ENCODE peak calls at places on chromosome 5, in eight cellular contexts. U, D, Z, B, Q, V, P and R are unnamed samples.

GRCh38 chr5:159650803-159651202 is 265.5 kb upstream of the ADRA1B start:
- ATAC-seq in U (no peak), D (no peak), Z (no peak), B (no peak), Q (no peak), V (no peak), P (no peak), R (no peak)

GRCh38 chr5:133244242-133244641 is 192.4 kb downstream of the HSPA4 start:
- ATAC-seq in U (peak), D (no peak), Z (no peak), B (no peak), Q (peak), V (no peak), P (no peak), R (no peak)

GRCh38 chr5:178107889-178108288 is 5.4 kb upstream of the N4BP3 start:
- ATAC-seq in U (no peak), D (peak), Z (no peak), B (no peak), Q (no peak), V (no peak), P (no peak), R (no peak)

GRCh38 chr5:84374568-84374967 is 10.1 kb downstream of the EDIL3 start:
- ATAC-seq in U (no peak), D (no peak), Z (no peak), B (no peak), Q (no peak), V (no peak), P (no peak), R (no peak)

GRCh38 chr5:1649554-1649953 is 125.8 kb upstream of the LPCAT1 start:
- ATAC-seq in U (no peak), D (no peak), Z (no peak), B (no peak), Q (no peak), V (no peak), P (no peak), R (no peak)

GRCh38 chr5:158840193-158840592 is 259.5 kb downstream of the EBF1 start:
- ATAC-seq in U (no peak), D (no peak), Z (no peak), B (no peak), Q (no peak), V (no peak), P (peak), R (peak)

GRCh38 chr5:74206571-74207550 is 433.7 kb downstream of the ENC1 start:
- ATAC-seq in U (no peak), D (peak), Z (no peak), B (no peak), Q (no peak), V (no peak), P (peak), R (peak)

GRCh38 chr5:101943784-101944183 is 352.3 kb downstream of the SLCO4C1 start:
- ATAC-seq in U (no peak), D (no peak), Z (no peak), B (no peak), Q (peak), V (no peak), P (peak), R (no peak)

GRCh38 chr5:20680718-20681302 is 692.8 kb upstream of the CDH18 start:
- ATAC-seq in U (no peak), D (peak), Z (no peak), B (no peak), Q (no peak), V (no peak), P (no peak), R (no peak)

GRCh38 chr5:54601393-54601792 is 83.8 kb downstream of the SNX18 start:
- ATAC-seq in U (no peak), D (no peak), Z (no peak), B (no peak), Q (no peak), V (no peak), P (peak), R (peak)

GRCh38 chr5:57174128-57174849 is 430 bp downstream of the GPBP1 start:
- ATAC-seq in U (peak), D (peak), Z (peak), B (peak), Q (peak), V (peak), P (peak), R (peak)

GRCh38 chr5:83097582-83098265 is 20.4 kb downstream of the XRCC4 start:
- ATAC-seq in U (no peak), D (no peak), Z (no peak), B (peak), Q (peak), V (no peak), P (no peak), R (no peak)

GRCh38 chr5:982377-983237 is 26.0 kb upstream of the NKD2 start:
- ATAC-seq in U (peak), D (peak), Z (peak), B (peak), Q (peak), V (peak), P (no peak), R (peak)

GRCh38 chr5:143342607-143343006 is 60.9 kb downstream of the NR3C1 start:
- ATAC-seq in U (no peak), D (no peak), Z (no peak), B (no peak), Q (no peak), V (no peak), P (no peak), R (no peak)

GRCh38 chr5:10674582-10674981 is 86.5 kb downstream of the DAP start:
- ATAC-seq in U (peak), D (peak), Z (peak), B (peak), Q (peak), V (no peak), P (no peak), R (no peak)

GRCh38 chr5:179119415-179120170 is 59.4 kb downstream of the ZNF354C start:
- ATAC-seq in U (no peak), D (no peak), Z (no peak), B (no peak), Q (no peak), V (no peak), P (no peak), R (no peak)

GRCh38 chr5:128927644-128928043 is 37.6 kb upstream of the SLC27A6 start:
- ATAC-seq in U (no peak), D (no peak), Z (no peak), B (no peak), Q (peak), V (no peak), P (peak), R (no peak)

GRCh38 chr5:6261256-6261655 is 117.1 kb downstream of the MED10 start:
- ATAC-seq in U (no peak), D (no peak), Z (no peak), B (no peak), Q (no peak), V (no peak), P (no peak), R (no peak)

GRCh38 chr5:171701138-171701537 is 84.5 kb upstream of the SMIM23 start:
- ATAC-seq in U (no peak), D (no peak), Z (no peak), B (no peak), Q (no peak), V (no peak), P (no peak), R (no peak)

GRCh38 chr5:9924614-9925013 is 294.5 kb upstream of the TAS2R1 start:
- ATAC-seq in U (no peak), D (no peak), Z (no peak), B (no peak), Q (peak), V (no peak), P (no peak), R (no peak)

GRCh38 chr5:43273552-43273951 is 39.7 kb downstream of the HMGCS1 start:
- ATAC-seq in U (no peak), D (no peak), Z (no peak), B (no peak), Q (peak), V (no peak), P (no peak), R (no peak)

GRCh38 chr5:52778784-52779183 is 8.9 kb upstream of the ITGA1 start:
- ATAC-seq in U (no peak), D (no peak), Z (no peak), B (no peak), Q (no peak), V (no peak), P (no peak), R (no peak)

GRCh38 chr5:143985832-143986485 is 174.0 kb downstream of the HMHB1 start:
- ATAC-seq in U (no peak), D (no peak), Z (no peak), B (no peak), Q (no peak), V (no peak), P (peak), R (no peak)

GRCh38 chr5:74499236-74499635 is 141.3 kb downstream of the ENC1 start:
- ATAC-seq in U (no peak), D (no peak), Z (no peak), B (no peak), Q (no peak), V (no peak), P (no peak), R (no peak)

GRCh38 chr5:153960269-153961215 is 78.2 kb downstream of the FAM114A2 start:
- ATAC-seq in U (no peak), D (no peak), Z (no peak), B (no peak), Q (peak), V (no peak), P (peak), R (peak)

GRCh38 chr5:122999947-123000563 is 36.5 kb downstream of the PPIC start:
- ATAC-seq in U (no peak), D (peak), Z (peak), B (peak), Q (peak), V (peak), P (no peak), R (no peak)

GRCh38 chr5:78799254-78800017 is 150.9 kb upstream of the LHFPL2 start:
- ATAC-seq in U (no peak), D (peak), Z (no peak), B (no peak), Q (no peak), V (no peak), P (no peak), R (no peak)

GRCh38 chr5:154118832-154119442 is 71.6 kb upstream of the GALNT10 start:
- ATAC-seq in U (no peak), D (peak), Z (no peak), B (no peak), Q (peak), V (peak), P (no peak), R (no peak)

GRCh38 chr5:55564716-55565115 is 30.0 kb upstream of the PLPP1 start:
- ATAC-seq in U (no peak), D (no peak), Z (no peak), B (no peak), Q (peak), V (no peak), P (no peak), R (no peak)

GRCh38 chr5:169970911-169971436 is 9.3 kb downstream of the INSYN2B start:
- ATAC-seq in U (no peak), D (peak), Z (peak), B (no peak), Q (no peak), V (peak), P (peak), R (no peak)

GRCh38 chr5:95853490-95853889 is 31.0 kb upstream of the GLRX start:
- ATAC-seq in U (no peak), D (no peak), Z (no peak), B (no peak), Q (no peak), V (no peak), P (no peak), R (no peak)

GRCh38 chr5:154312571-154312970 is 122.0 kb downstream of the GALNT10 start:
- ATAC-seq in U (no peak), D (no peak), Z (no peak), B (no peak), Q (no peak), V (no peak), P (no peak), R (no peak)

GRCh38 chr5:95841914-95842812 is 19.6 kb upstream of the GLRX start:
- ATAC-seq in U (no peak), D (no peak), Z (no peak), B (no peak), Q (no peak), V (no peak), P (peak), R (peak)

GRCh38 chr5:72476265-72476664 is 30.9 kb downstream of the ZNF366 start:
- ATAC-seq in U (no peak), D (no peak), Z (no peak), B (no peak), Q (no peak), V (no peak), P (no peak), R (no peak)

GRCh38 chr5:102277059-102277621 is 18.9 kb downstream of the SLCO4C1 start:
- ATAC-seq in U (no peak), D (no peak), Z (no peak), B (no peak), Q (no peak), V (no peak), P (peak), R (no peak)

GRCh38 chr5:371811-372555 is 50.5 kb downstream of the AHRR start:
- ATAC-seq in U (no peak), D (no peak), Z (peak), B (peak), Q (no peak), V (no peak), P (no peak), R (no peak)

GRCh38 chr5:17169507-17169906 is 47.9 kb upstream of the BASP1 start:
- ATAC-seq in U (peak), D (no peak), Z (no peak), B (no peak), Q (no peak), V (no peak), P (no peak), R (peak)
- TF ChIP-seq POLR2AphosphoS5 in U (no peak), D (no peak), Z (no peak), B (no peak), Q (no peak), V (no peak), P (peak), R (peak)

DNA sequence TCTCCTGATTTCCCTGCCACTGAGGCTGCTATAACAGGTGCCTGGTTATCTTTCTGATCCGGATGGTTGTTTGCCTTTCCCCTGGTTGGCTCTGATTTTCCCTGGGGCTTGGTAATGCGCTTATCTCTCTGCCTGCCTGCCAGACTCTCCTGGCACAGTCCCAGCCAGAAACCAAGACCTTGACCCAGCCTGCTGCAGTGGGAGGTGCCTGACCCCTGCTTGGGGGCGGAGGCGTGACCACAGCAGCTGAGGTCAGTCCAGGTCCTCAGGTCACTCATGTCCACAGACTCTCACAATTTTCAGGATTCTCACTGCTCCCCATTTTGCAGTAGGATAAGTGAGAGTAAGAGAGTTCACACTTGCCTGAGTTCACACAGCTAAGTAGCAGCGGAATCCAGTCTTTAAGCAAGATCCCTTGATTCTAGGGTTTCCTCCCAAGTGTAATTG is 24.4 kb upstream of the SYNPO start:
- ATAC-seq in U (peak), D (no peak), Z (peak), B (peak), Q (no peak), V (no peak), P (no peak), R (peak)
- TF ChIP-seq POLR2AphosphoS5 in U (no peak), D (no peak), Z (no peak), B (peak), Q (no peak), V (no peak), P (no peak), R (peak)

GRCh38 chr5:172768573-172769323 is 2.2 kb downstream of the DUSP1 start:
- ATAC-seq in U (no peak), D (no peak), Z (no peak), B (no peak), Q (no peak), V (no peak), P (no peak), R (no peak)
- TF ChIP-seq POLR2AphosphoS5 in U (peak), D (no peak), Z (no peak), B (peak), Q (no peak), V (no peak), P (peak), R (peak)

GRCh38 chr5:81579525-81579924 is 171.4 kb downstream of the SSBP2 start:
- ATAC-seq in U (no peak), D (no peak), Z (no peak), B (peak), Q (peak), V (no peak), P (no peak), R (no peak)
- TF ChIP-seq POLR2AphosphoS5 in U (no peak), D (no peak), Z (no peak), B (no peak), Q (no peak), V (no peak), P (no peak), R (no peak)

GRCh38 chr5:77214151-77214550 is 3.7 kb downstream of the PDE8B start:
- ATAC-seq in U (no peak), D (no peak), Z (no peak), B (no peak), Q (no peak), V (no peak), P (no peak), R (no peak)
- TF ChIP-seq POLR2AphosphoS5 in U (no peak), D (no peak), Z (no peak), B (no peak), Q (no peak), V (no peak), P (no peak), R (no peak)

GRCh38 chr5:162324356-162324755 is 256.8 kb downstream of the GABRG2 start:
- ATAC-seq in U (no peak), D (no peak), Z (no peak), B (no peak), Q (no peak), V (no peak), P (no peak), R (no peak)

GRCh38 chr5:162325143-162325727 is 257.7 kb downstream of the GABRG2 start:
- ATAC-seq in U (no peak), D (no peak), Z (no peak), B (no peak), Q (no peak), V (no peak), P (no peak), R (no peak)

DNA sequence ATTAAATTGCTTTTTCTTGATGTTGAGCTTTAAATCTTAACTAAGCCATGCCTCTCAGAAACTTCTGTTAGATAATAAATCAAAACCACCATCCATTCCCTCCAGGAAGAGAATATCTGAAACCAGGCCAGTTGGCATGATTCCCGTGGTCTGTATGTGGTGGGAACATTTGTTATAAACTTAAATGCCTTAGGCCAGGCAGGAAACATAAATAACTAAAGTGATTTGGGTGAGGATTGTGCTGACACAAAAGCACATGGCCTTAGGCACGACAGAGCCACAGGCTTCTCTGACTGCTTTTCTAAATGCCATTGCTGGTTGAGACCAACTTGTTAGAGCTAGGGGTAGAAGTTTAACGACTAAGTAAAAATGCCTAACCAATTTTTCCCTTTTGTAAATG is 255.9 kb downstream of the GABRG2 start:
- ATAC-seq in U (no peak), D (no peak), Z (no peak), B (no peak), Q (no peak), V (no peak), P (no peak), R (no peak)
- TF ChIP-seq POLR2AphosphoS5 in U (no peak), D (no peak), Z (no peak), B (no peak), Q (no peak), V (no peak), P (no peak), R (no peak)

GRCh38 chr5:60497706-60498500 is 202.1 kb downstream of the DEPDC1B start:
- ATAC-seq in U (peak), D (no peak), Z (no peak), B (no peak), Q (no peak), V (no peak), P (no peak), R (no peak)
- TF ChIP-seq POLR2AphosphoS5 in U (no peak), D (no peak), Z (no peak), B (no peak), Q (no peak), V (no peak), P (no peak), R (no peak)

GRCh38 chr5:35487255-35488035 is 130.2 kb upstream of the SPEF2 start:
- ATAC-seq in U (no peak), D (no peak), Z (no peak), B (no peak), Q (no peak), V (no peak), P (no peak), R (no peak)

GRCh38 chr5:35483797-35484196 is 133.9 kb upstream of the SPEF2 start:
- ATAC-seq in U (peak), D (no peak), Z (no peak), B (no peak), Q (no peak), V (no peak), P (peak), R (no peak)

GRCh38 chr5:35488055-35488454 is 129.6 kb upstream of the SPEF2 start:
- ATAC-seq in U (no peak), D (no peak), Z (no peak), B (no peak), Q (no peak), V (no peak), P (no peak), R (no peak)

GRCh38 chr5:35484241-35484640 is 133.4 kb upstream of the SPEF2 start:
- ATAC-seq in U (peak), D (no peak), Z (no peak), B (no peak), Q (peak), V (no peak), P (no peak), R (no peak)

GRCh38 chr5:35485487-35485886 is 132.2 kb upstream of the SPEF2 start:
- ATAC-seq in U (no peak), D (no peak), Z (no peak), B (no peak), Q (no peak), V (no peak), P (no peak), R (no peak)
- TF ChIP-seq POLR2AphosphoS5 in U (no peak), D (no peak), Z (no peak), B (no peak), Q (no peak), V (no peak), P (no peak), R (no peak)

GRCh38 chr5:142200387-142200786 is 91.8 kb downstream of the NDFIP1 start:
- ATAC-seq in U (no peak), D (no peak), Z (no peak), B (no peak), Q (no peak), V (no peak), P (no peak), R (no peak)

GRCh38 chr5:142199388-142199787 is 90.8 kb downstream of the NDFIP1 start:
- ATAC-seq in U (no peak), D (no peak), Z (no peak), B (no peak), Q (no peak), V (no peak), P (no peak), R (no peak)

GRCh38 chr5:142204219-142204618 is 95.6 kb downstream of the NDFIP1 start:
- ATAC-seq in U (no peak), D (no peak), Z (no peak), B (no peak), Q (no peak), V (no peak), P (no peak), R (no peak)

GRCh38 chr5:142202282-142202681 is 93.7 kb downstream of the NDFIP1 start:
- ATAC-seq in U (no peak), D (no peak), Z (no peak), B (no peak), Q (no peak), V (no peak), P (no peak), R (no peak)

GRCh38 chr5:142201471-142201887 is 92.9 kb downstream of the NDFIP1 start:
- ATAC-seq in U (no peak), D (no peak), Z (no peak), B (no peak), Q (no peak), V (peak), P (no peak), R (no peak)
- TF ChIP-seq POLR2AphosphoS5 in U (no peak), D (no peak), Z (no peak), B (no peak), Q (no peak), V (no peak), P (no peak), R (no peak)